ENCODE peak calls at places on chromosomes 4 and X, in five cellular contexts. C, B, U, V and R are unnamed samples.

GRCh38 chrX:36867143-36867542 is 141.0 kb upstream of the FAM47C start:
- DNase-seq in C (peak; percentile 2), B (peak; percentile 10), U (peak; percentile 2), V (no peak), R (no peak)

GRCh38 chrX:13005671-13006473 is 31.0 kb downstream of the TMSB4X start:
- DNase-seq in C (no peak), B (no peak), U (no peak), V (peak; percentile 89), R (no peak)

GRCh38 chrX:12206413-12206812 is 68.1 kb downstream of the FRMPD4 start:
- DNase-seq in C (no peak), B (no peak), U (no peak), V (no peak), R (no peak)

GRCh38 chrX:41167888-41168287 is 82.6 kb downstream of the USP9X start:
- DNase-seq in C (no peak), B (no peak), U (no peak), V (no peak), R (no peak)

GRCh38 chr4:73193155-73193554 is 65.4 kb downstream of the ANKRD17 start:
- DNase-seq in C (no peak), B (no peak), U (no peak), V (no peak), R (no peak)

GRCh38 chr4:179626687-179627086 is 2184.4 kb upstream of the AGA start:
- DNase-seq in C (no peak), B (no peak), U (peak; percentile 1), V (no peak), R (peak; percentile 51)

GRCh38 chrX:32597777-32598176 is 613.6 kb downstream of the DMD start:
- DNase-seq in C (no peak), B (no peak), U (no peak), V (no peak), R (no peak)

GRCh38 chr4:102343964-102344519 is 1.2 kb downstream of the SLC39A8 start:
- DNase-seq in C (no peak), B (peak; percentile 63), U (no peak), V (peak; percentile 21), R (no peak)

GRCh38 chr4:61805979-61806378 is 605.9 kb downstream of the ADGRL3 start:
- DNase-seq in C (no peak), B (no peak), U (no peak), V (no peak), R (no peak)

GRCh38 chr4:23163649-23164436 is 471.1 kb downstream of the GBA3 start:
- DNase-seq in C (no peak), B (no peak), U (no peak), V (no peak), R (no peak)

GRCh38 chr4:69214716-69215115 is at the start of gene UGT2B11:
- DNase-seq in C (no peak), B (no peak), U (no peak), V (no peak), R (no peak)

GRCh38 chr4:168511780-168512467 is 15.1 kb downstream of the PALLD start:
- DNase-seq in C (no peak), B (no peak), U (no peak), V (no peak), R (peak; percentile 13)

GRCh38 chr4:110629214-110629754 is 6.4 kb upstream of the PITX2 start:
- DNase-seq in C (no peak), B (no peak), U (no peak), V (no peak), R (peak; percentile 48)

GRCh38 chr4:13656569-13656988 is 29.1 kb upstream of the BOD1L1 start:
- DNase-seq in C (peak; percentile 20), B (peak; percentile 65), U (peak; percentile 19), V (peak; percentile 43), R (peak; percentile 32)

GRCh38 chr4:184456337-184456736 is 18.0 kb downstream of the IRF2 start:
- DNase-seq in C (no peak), B (no peak), U (no peak), V (no peak), R (no peak)

GRCh38 chr4:4327652-4328121 is 37.6 kb downstream of the ZBTB49 start:
- DNase-seq in C (peak; percentile 10), B (peak; percentile 81), U (peak; percentile 62), V (no peak), R (peak; percentile 85)

GRCh38 chrX:115616943-115617563 is 56.1 kb downstream of the PLS3 start:
- DNase-seq in C (peak; percentile 38), B (no peak), U (no peak), V (peak; percentile 58), R (no peak)

GRCh38 chr4:23097251-23097650 is 404.5 kb downstream of the GBA3 start:
- DNase-seq in C (no peak), B (no peak), U (no peak), V (no peak), R (no peak)

GRCh38 chr4:168433576-168433975 is 46.7 kb downstream of the DDX60L start:
- DNase-seq in C (no peak), B (no peak), U (no peak), V (no peak), R (no peak)

GRCh38 chr4:169225058-169225751 is 45.6 kb downstream of the SH3RF1 start:
- DNase-seq in C (peak; percentile 39), B (no peak), U (no peak), V (no peak), R (no peak)

GRCh38 chr4:153023692-153024394 is 87.7 kb downstream of the FHDC1 start:
- DNase-seq in C (no peak), B (peak; percentile 71), U (no peak), V (no peak), R (no peak)

GRCh38 chr4:41512604-41513003 is 25.4 kb upstream of the LIMCH1 start:
- DNase-seq in C (no peak), B (no peak), U (no peak), V (no peak), R (no peak)

GRCh38 chr4:1383728-1384591 is 22.3 kb downstream of the NKX1-1 start:
- DNase-seq in C (no peak), B (no peak), U (no peak), V (no peak), R (peak; percentile 8)

GRCh38 chr4:144399927-144400326 is 246.0 kb upstream of the HHIP start:
- DNase-seq in C (peak; percentile 28), B (no peak), U (no peak), V (no peak), R (no peak)

GRCh38 chr4:48896845-48897244 is 9.7 kb downstream of the OCIAD2 start:
- DNase-seq in C (no peak), B (no peak), U (no peak), V (no peak), R (no peak)

GRCh38 chrX:86946569-86946968 is 571.0 kb upstream of the KLHL4 start:
- DNase-seq in C (peak; percentile 3), B (peak; percentile 4), U (peak; percentile 30), V (peak; percentile 1), R (peak; percentile 17)

GRCh38 chrX:41045960-41046567 is 39.2 kb upstream of the USP9X start:
- DNase-seq in C (no peak), B (no peak), U (no peak), V (no peak), R (no peak)

GRCh38 chr4:55549888-55550287 is 3.2 kb upstream of the CLOCK start:
- DNase-seq in C (no peak), B (no peak), U (no peak), V (no peak), R (no peak)

GRCh38 chr4:121980643-121981042 is 28.8 kb upstream of the TRPC3 start:
- DNase-seq in C (no peak), B (no peak), U (no peak), V (no peak), R (no peak)

GRCh38 chrX:72006461-72006860 is 95.8 kb downstream of the NHSL2 start:
- DNase-seq in C (no peak), B (no peak), U (no peak), V (no peak), R (no peak)

GRCh38 chrX:8844157-8844556 is 43.0 kb upstream of the FAM9A start:
- DNase-seq in C (no peak), B (no peak), U (no peak), V (no peak), R (no peak)

GRCh38 chrX:115535844-115536243 is 25.1 kb upstream of the PLS3 start:
- DNase-seq in C (no peak), B (no peak), U (no peak), V (no peak), R (no peak)

DNA sequence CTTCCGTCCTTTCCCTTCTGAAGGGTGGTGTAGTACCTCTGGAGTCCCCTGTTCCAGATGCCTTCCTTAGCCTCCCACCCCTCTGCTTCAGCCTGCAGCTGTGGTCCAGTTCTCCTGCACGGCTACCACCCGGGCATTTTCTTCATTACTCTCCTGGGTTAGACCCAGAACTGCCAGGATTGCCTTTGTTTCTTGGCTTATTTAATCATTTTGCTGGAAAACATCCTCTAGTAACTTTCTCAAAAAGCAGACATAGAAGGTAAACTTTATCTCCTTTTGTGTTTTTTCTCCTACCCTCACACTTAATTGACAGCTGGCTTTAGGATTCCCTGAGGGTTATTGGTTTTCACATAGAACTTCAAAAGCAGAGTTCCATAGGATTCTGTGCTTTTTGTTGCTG is 20.2 kb downstream of the ANAPC4 start:
- DNase-seq in C (no peak), B (no peak), U (no peak), V (no peak), R (no peak)
- TF ChIP-seq ESRRA in C (no peak), B (no peak), U (no peak), V (no peak), R (no peak)

GRCh38 chrX:152639426-152639825 is 1.7 kb downstream of the GABRQ start:
- DNase-seq in C (no peak), B (no peak), U (no peak), V (no peak), R (no peak)
- TF ChIP-seq CTCF in C (no peak), B (no peak), U (no peak), V (no peak), R (no peak)

DNA sequence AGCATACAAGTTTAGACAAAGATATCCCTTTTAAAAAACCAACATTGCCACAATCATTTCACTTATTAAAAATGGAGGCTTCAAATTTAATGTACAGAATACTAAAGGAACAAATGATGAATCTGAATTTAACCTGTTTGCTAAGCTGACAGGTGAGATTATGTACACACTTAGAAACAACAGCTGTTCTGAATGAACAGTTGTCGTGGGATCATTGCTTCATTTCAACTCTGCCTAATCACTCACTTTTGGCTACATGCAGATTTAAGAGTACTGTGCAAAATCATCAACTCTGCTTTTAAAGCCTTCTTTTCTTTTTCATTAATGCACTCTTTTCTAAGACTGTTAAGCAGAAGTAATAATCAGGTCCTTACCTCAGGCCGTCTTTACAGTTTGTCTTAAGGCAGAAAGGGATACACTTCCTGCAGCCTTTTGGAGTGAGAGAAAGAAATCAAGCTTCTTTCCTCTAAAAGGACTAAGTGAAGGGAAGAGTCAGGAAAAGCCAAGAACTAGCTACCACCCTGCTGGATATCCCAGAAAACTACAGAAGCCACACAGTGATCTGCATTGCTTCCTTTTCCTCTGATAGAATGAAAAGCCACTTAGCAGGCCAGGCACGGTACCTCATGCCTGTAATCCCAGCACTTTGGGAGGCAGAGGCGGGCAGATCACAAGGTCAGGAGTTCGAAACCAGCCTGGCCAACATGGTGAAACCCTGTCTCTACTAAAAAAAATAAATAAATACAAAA is 54.7 kb upstream of the NPNT start:
- DNase-seq in C (no peak), B (no peak), U (no peak), V (no peak), R (no peak)
- TF ChIP-seq ESRRA in C (no peak), B (no peak), U (no peak), V (no peak), R (no peak)

DNA sequence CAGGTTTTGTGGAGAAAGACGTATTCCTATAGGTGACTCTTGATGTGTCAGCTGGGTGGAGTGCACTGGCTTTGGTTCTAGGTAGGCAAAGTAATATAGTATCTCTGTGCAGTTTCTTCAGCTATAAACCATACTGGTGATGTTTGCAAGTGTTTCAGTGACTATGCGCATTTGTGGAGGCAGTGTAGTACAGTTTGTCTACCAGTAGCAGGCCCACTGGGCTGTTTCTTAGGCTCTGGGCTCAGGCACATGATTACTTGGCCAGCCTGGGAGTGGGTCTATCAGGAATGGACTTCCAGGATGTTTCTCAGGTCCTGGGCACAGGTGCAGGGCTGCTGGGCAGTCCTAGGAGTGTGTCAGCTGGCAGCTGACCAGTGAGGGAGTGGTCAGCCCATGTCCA is 51.9 kb upstream of the INTU start:
- DNase-seq in C (no peak), B (no peak), U (no peak), V (no peak), R (no peak)
- TF ChIP-seq CTCF in C (no peak), B (no peak), U (no peak), V (no peak), R (no peak)